ENCODE peak calls at places on chromosomes 11 and 22, in nine cellular contexts. H, N, L, T, V, K, W, Y and P are unnamed samples.

GRCh38 chr22:48901324-48901723 is 926.3 kb downstream of the BRD1 start:
- DNase-seq in K (no peak), W (no peak), V (no peak), Y (no peak), H (no peak), L (no peak), N (no peak), T (no peak), P (no peak)

GRCh38 chr11:92253945-92254344 is 29.3 kb downstream of the FAT3 start:
- DNase-seq in H (no peak), T (no peak), W (no peak), L (no peak), Y (no peak), V (no peak), N (no peak), K (no peak), P (no peak)

GRCh38 chr11:7281083-7281482 is 29.4 kb downstream of the SYT9 start:
- DNase-seq in W (no peak), V (no peak), T (no peak), N (no peak), K (no peak), Y (no peak), H (no peak), L (no peak), P (no peak)

GRCh38 chr11:63489879-63490278 is 1.1 kb downstream of the PLAAT5 start:
- DNase-seq in K (no peak), V (no peak), T (no peak), L (no peak), H (no peak), N (no peak), Y (no peak), W (peak; percentile 83), P (no peak)

GRCh38 chr11:90229791-90230190 is 6.9 kb upstream of the CHORDC1 start:
- DNase-seq in K (no peak), L (no peak), V (peak; percentile 23), W (no peak), N (no peak), T (no peak), Y (no peak), H (no peak), P (no peak)

GRCh38 chr11:27158763-27159679 is 118.4 kb downstream of the BBOX1 start:
- DNase-seq in V (peak; percentile 81), N (no peak), L (peak; percentile 8), Y (no peak), T (no peak), W (peak; percentile 76), H (no peak), K (peak; percentile 74), P (no peak)

GRCh38 chr11:23502821-23503220 is 642.5 kb upstream of the CCDC179 start:
- DNase-seq in H (no peak), N (no peak), T (no peak), V (peak; percentile 43), W (no peak), K (no peak), Y (no peak), L (no peak), P (no peak)

GRCh38 chr11:82547163-82547560 is 186.5 kb downstream of the FAM181B start:
- DNase-seq in W (no peak), N (no peak), L (no peak), Y (no peak), V (no peak), H (no peak), T (no peak), K (no peak), P (no peak)

GRCh38 chr11:109697140-109697843 is 275.3 kb downstream of the C11orf87 start:
- DNase-seq in V (peak; percentile 50), K (peak; percentile 92), H (no peak), L (peak; percentile 8), Y (no peak), N (no peak), W (peak; percentile 69), T (no peak), P (no peak)

GRCh38 chr22:50738649-50739227 is 734 bp downstream of the ACR start:
- DNase-seq in V (no peak), L (no peak), W (peak; percentile 16), Y (no peak), T (no peak), N (no peak), H (no peak), K (no peak), P (no peak)

GRCh38 chr11:43933608-43934358 is 8.7 kb upstream of the C11orf96 start:
- DNase-seq in N (no peak), K (no peak), T (no peak), W (no peak), L (no peak), H (no peak), Y (no peak), V (peak; percentile 48), P (no peak)

GRCh38 chr11:10499452-10500262 is 41.3 kb downstream of the RNF141 start:
- DNase-seq in Y (no peak), H (no peak), K (no peak), N (no peak), W (no peak), T (no peak), L (no peak), V (no peak), P (no peak)

GRCh38 chr22:39270280-39270679 is 25.5 kb upstream of the PDGFB start:
- DNase-seq in H (no peak), W (no peak), L (no peak), Y (no peak), K (no peak), T (no peak), V (no peak), N (no peak), P (no peak)

GRCh38 chr22:50136431-50137047 is 34.0 kb upstream of the PANX2 start:
- DNase-seq in T (no peak), V (no peak), L (no peak), Y (no peak), W (no peak), H (no peak), K (no peak), N (no peak), P (no peak)

GRCh38 chr11:5809905-5810792 is 1.4 kb downstream of the OR52N2 start:
- DNase-seq in V (no peak), T (no peak), N (no peak), H (no peak), Y (no peak), W (no peak), L (no peak), K (no peak), P (no peak)

GRCh38 chr11:113444469-113445122 is 30.6 kb downstream of the DRD2 start:
- DNase-seq in W (no peak), V (no peak), N (no peak), L (no peak), Y (no peak), H (no peak), T (no peak), K (no peak), P (no peak)

GRCh38 chr22:38967451-38968450 is 10.3 kb downstream of the APOBEC3A start:
- DNase-seq in N (peak; percentile 68), H (peak; percentile 84), T (no peak), K (no peak), L (no peak), V (no peak), W (no peak), Y (no peak), P (no peak)

GRCh38 chr22:20312396-20313191 is 7.3 kb downstream of the DGCR6L start:
- DNase-seq in H (no peak), W (peak; percentile 29), Y (no peak), L (peak; percentile 4), N (peak; percentile 39), K (no peak), T (no peak), V (no peak), P (no peak)

GRCh38 chr11:9688716-9689511 is 25.0 kb downstream of the SWAP70 start:
- DNase-seq in W (no peak), T (no peak), Y (no peak), L (no peak), V (peak; percentile 81), N (no peak), K (peak; percentile 94), H (no peak), P (no peak)

GRCh38 chr11:123374622-123374968 is 55.5 kb upstream of the GRAMD1B start:
- DNase-seq in T (no peak), K (no peak), L (no peak), W (no peak), Y (no peak), V (no peak), H (no peak), N (no peak), P (no peak)

GRCh38 chr11:119028346-119029068 is 2.2 kb downstream of the SLC37A4 start:
- DNase-seq in K (no peak), V (no peak), Y (no peak), H (no peak), N (no peak), T (no peak), L (no peak), W (peak; percentile 66), P (no peak)
- H3K36me3 ChIP-seq in K (no peaks in the 10 kb centered on the region), V (peaks cover 17% of the 10 kb centered on the region), Y (peaks cover 21% of the 10 kb centered on the region), H (no peaks in the 10 kb centered on the region), N (peaks cover 36% of the 10 kb centered on the region), T (no peaks in the 10 kb centered on the region), L (peaks cover 20% of the 10 kb centered on the region), W (peaks cover 39% of the 10 kb centered on the region), P (peaks cover 28% of the 10 kb centered on the region)

GRCh38 chr11:64526356-64526755 is 64.7 kb upstream of the SLC22A12 start:
- DNase-seq in V (no peak), N (no peak), K (no peak), Y (no peak), L (no peak), W (no peak), H (no peak), T (no peak), P (no peak)
- H3K27me3 ChIP-seq in V (peaks cover 77% of the 10 kb centered on the region), N (peaks cover 24% of the 10 kb centered on the region), K (no peaks in the 10 kb centered on the region), Y (peaks cover 6% of the 10 kb centered on the region), L (peaks cover 19% of the 10 kb centered on the region), W (peaks cover 95% of the 10 kb centered on the region), H (peaks cover 77% of the 10 kb centered on the region), T (no peaks in the 10 kb centered on the region), P (peaks cover 7% of the 10 kb centered on the region)

DNA sequence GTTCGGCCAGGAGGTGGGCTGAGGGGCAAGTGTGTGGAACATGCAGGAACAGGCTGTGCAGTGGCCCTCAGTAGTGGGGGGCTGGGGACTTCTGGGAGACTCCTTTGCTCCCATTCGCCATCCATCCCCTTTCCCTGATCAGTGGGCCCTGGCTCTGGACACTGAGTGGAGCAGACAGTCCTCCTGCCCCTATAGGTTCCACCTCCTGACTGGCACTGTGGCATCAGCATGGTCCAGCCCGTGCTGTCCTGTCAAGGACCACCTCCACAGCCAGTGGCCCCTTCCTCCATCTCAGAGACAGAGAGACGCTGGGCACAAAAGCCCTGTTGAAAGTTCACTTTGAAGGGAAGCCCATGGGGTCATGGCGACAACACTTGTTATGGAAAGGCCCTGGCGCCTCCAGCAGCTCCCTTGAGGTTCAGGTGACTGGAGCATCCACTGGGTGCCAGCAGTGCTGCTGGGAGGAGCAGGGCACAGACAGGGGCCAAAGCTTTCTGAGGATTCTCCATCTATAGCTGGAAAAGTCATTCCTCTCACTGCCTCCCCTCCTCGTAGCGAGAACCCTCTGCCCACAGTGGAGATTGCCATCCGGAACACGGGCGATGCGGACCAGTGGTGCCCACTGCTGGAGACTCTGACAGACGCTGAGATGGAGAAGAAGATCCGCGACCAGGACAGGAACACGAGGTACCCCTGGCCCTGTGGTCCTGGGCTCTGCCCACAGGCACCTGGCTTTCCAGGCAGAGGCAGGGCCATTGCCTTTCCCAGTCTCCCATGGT is 5.6 kb downstream of the DERL3 start:
- DNase-seq in Y (no peak), V (no peak), W (no peak), K (no peak), T (no peak), L (no peak), N (peak; percentile 20), H (no peak), P (no peak)
- H3K27ac ChIP-seq in Y (no peak overlapping the region), V (no peak overlapping the region), W (no peak overlapping the region), K (no peak overlapping the region), T (peak overlapping the region; percentile 78), L (no peak overlapping the region), N (no peak overlapping the region), H (no peak overlapping the region), P (no peak overlapping the region)

GRCh38 chr11:67253872-67254624 is 12.2 kb upstream of the GRK2 start:
- DNase-seq in V (no peak), N (no peak), K (peak; percentile 54), Y (no peak), H (no peak), L (no peak), T (no peak), W (peak; percentile 33), P (no peak)
- H3K36me3 ChIP-seq in V (peaks cover 70% of the 10 kb centered on the region), N (peaks cover 85% of the 10 kb centered on the region), K (peaks cover 52% of the 10 kb centered on the region), Y (peaks cover 76% of the 10 kb centered on the region), H (no peaks in the 10 kb centered on the region), L (peaks cover 77% of the 10 kb centered on the region), T (peaks cover 53% of the 10 kb centered on the region), W (peaks cover 82% of the 10 kb centered on the region), P (peaks cover 82% of the 10 kb centered on the region)